ENCODE peak calls at places on chromosomes 3 and 15, in five cellular contexts. A, N, W, F and E are unnamed samples.

GRCh38 chr3:157502916-157503620 is at the start of gene VEPH1:
- DNase-seq in W (no peak), F (peak), A (no peak), N (peak), E (no peak)

GRCh38 chr3:187750513-187751123 is 5.3 kb upstream of the BCL6 start:
- DNase-seq in W (no peak), N (peak), F (no peak), A (no peak), E (no peak)

GRCh38 chr3:152298393-152299242 is 29.9 kb downstream of the MBNL1 start:
- DNase-seq in A (peak), W (peak), F (peak), N (no peak), E (peak)

GRCh38 chr3:129989391-129989790 is 14.9 kb downstream of the TRH start:
- DNase-seq in N (no peak), W (no peak), A (no peak), F (peak), E (no peak)

GRCh38 chr3:46097691-46098241 is 70.5 kb upstream of the XCR1 start:
- DNase-seq in F (no peak), N (no peak), W (peak), A (peak), E (no peak)

GRCh38 chr3:151008699-151009098 is 36.2 kb upstream of the CLRN1 start:
- DNase-seq in A (no peak), W (no peak), N (no peak), F (no peak), E (no peak)

GRCh38 chr15:51818156-51818555 is 11.3 kb upstream of the TMOD3 start:
- DNase-seq in N (no peak), F (no peak), A (no peak), W (no peak), E (no peak)

GRCh38 chr3:42505203-42505848 is 2.9 kb downstream of the VIPR1 start:
- DNase-seq in W (no peak), F (peak), N (no peak), A (peak), E (peak)

GRCh38 chr3:149314807-149315578 is 18.4 kb downstream of the TM4SF18 start:
- DNase-seq in F (no peak), W (no peak), N (no peak), A (no peak), E (no peak)

GRCh38 chr3:167882057-167882667 is 146.6 kb downstream of the SERPINI1 start:
- DNase-seq in F (no peak), N (no peak), W (no peak), A (no peak), E (no peak)

GRCh38 chr3:45547202-45547701 is 47.3 kb upstream of the LIMD1 start:
- DNase-seq in A (no peak), W (peak), F (no peak), N (no peak), E (no peak)

GRCh38 chr3:155332668-155333160 is 39.2 kb upstream of the STRIT1 start:
- DNase-seq in A (no peak), F (no peak), W (no peak), N (no peak), E (no peak)
- H3K27ac ChIP-seq in A (no peak), F (no peak), W (no peak), N (no peak), E (no peak)

GRCh38 chr15:56491110-56491722 is 26.3 kb upstream of the MNS1 start:
- DNase-seq in N (no peak), A (peak), W (peak), F (no peak), E (no peak)

GRCh38 chr15:56495050-56495449 is 30.1 kb upstream of the MNS1 start:
- DNase-seq in W (no peak), F (no peak), N (no peak), A (no peak), E (no peak)

GRCh38 chr15:56492786-56493555 is 28.0 kb upstream of the MNS1 start:
- DNase-seq in A (no peak), W (no peak), N (no peak), F (no peak), E (no peak)

GRCh38 chr15:56496635-56497034 is 31.7 kb upstream of the MNS1 start:
- DNase-seq in W (peak), A (no peak), N (no peak), F (no peak), E (no peak)
- H3K4me3 ChIP-seq in W (no peak), A (no peak), N (no peak), F (peak), E (no peak)

GRCh38 chr3:115147329-115148141 is 447 bp upstream of the ZBTB20 start:
- DNase-seq in W (peak), N (peak), A (peak), F (peak), E (peak)
- TF ChIP-seq CTCF in W (no peak), N (no peak), A (no peak), F (no peak), E (no peak)

GRCh38 chr3:127889976-127890650 is 24.9 kb upstream of the KBTBD12 start:
- DNase-seq in W (no peak), A (no peak), N (no peak), F (no peak), E (no peak)
- H3K27ac ChIP-seq in W (no peak), A (no peak), N (no peak), F (no peak), E (peak)

GRCh38 chr3:71451812-71452211 is 131.7 kb downstream of the FOXP1 start:
- DNase-seq in A (no peak), W (no peak), F (no peak), N (no peak), E (no peak)
- H3K4me3 ChIP-seq in A (no peak), W (no peak), F (no peak), N (no peak), E (no peak)

DNA sequence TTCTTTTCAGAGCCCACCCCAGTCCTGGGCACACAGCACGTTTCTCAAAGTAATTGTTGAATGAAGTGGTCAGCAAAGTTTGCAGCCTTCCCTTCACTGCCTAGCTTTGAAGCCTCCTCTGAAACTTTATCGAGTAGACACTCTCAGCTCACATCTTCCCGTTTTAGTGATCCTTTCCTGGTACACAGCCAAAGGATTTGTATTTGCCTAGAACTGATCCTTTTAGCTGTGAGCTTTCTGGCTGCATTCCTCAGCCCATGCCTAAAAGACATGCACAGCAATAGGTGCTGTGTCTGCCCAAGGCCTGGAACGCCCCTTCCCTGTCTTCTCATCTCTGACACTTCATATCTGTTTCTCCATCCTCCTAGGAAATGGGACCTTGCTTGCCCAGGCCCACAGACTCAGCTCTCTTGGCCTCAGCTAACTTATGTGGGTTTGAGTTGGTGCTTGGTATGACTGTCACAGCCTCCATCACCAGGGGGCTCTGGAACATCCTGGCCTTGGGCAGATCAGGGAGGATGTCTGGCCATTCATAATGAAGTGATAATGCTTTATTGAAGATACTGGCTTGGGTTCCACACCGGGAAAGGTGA is 156.8 kb upstream of the SMAD3 start:
- DNase-seq in A (no peak), W (no peak), F (no peak), N (no peak), E (peak)
- TF ChIP-seq CTCF in A (no peak), W (no peak), F (no peak), N (no peak), E (peak)

GRCh38 chr15:90208372-90208771 is 7.2 kb downstream of the SEMA4B start:
- DNase-seq in N (no peak), A (no peak), W (no peak), F (no peak), E (no peak)
- H3K27ac ChIP-seq in N (no peak), A (no peak), W (no peak), F (no peak), E (peak)

DNA sequence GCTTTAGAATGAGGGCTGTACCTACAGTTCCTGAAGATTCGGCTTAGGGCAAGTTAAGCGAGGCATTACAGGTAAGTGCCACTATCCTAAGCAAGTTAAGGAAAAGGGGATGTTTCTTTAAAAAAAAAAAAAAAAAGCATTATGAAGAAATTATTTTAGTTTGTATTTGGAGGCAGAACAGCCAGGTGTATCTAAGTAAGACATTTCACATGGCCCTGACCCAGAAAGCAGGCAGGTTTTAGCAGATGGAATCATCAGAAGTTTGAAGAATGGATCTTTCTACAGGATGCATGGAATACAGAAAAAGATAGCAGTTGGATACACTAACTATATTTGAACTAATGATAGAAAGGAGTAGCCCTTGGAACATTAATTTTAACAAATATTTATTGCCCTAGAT is 105.6 kb downstream of the OSBPL10 start:
- DNase-seq in F (no peak), N (no peak), A (no peak), W (no peak), E (no peak)
- H3K4me3 ChIP-seq in F (no peak), N (no peak), A (no peak), W (no peak), E (no peak)

GRCh38 chr3:13500133-13500885 is 20.2 kb downstream of the HDAC11 start:
- DNase-seq in A (no peak), F (peak), W (peak), N (peak), E (no peak)
- TF ChIP-seq CTCF in A (peak), F (peak), W (peak), N (peak), E (peak)

DNA sequence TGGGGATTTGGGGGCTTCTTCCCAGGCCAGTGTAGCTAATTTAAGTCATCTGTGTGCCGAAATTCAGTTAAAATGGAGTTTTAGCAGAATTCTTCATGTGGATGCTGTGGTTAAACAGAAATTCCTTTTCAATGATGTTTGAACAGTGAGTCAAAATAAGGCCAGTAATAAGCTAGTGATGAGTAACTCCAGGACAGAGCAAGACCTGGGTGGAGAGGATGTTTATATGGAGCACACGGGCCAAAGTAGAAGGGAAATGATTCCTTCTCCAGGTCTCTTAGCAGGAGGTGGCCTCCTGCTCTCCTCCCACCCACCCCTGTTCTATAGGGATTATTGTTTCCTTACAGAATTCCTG is 31.9 kb upstream of the UACA start:
- DNase-seq in N (no peak), W (no peak), A (no peak), F (no peak), E (peak)
- H3K27ac ChIP-seq in N (peak), W (no peak), A (no peak), F (peak), E (peak)